ENCODE peak calls at places on chromosomes 7 and 10, in six cellular contexts. P is hepatocyte, W is MM.1S, X is AG04450, G is mucosa of descending colon, D is body of pancreas. V is an unnamed sample.

GRCh38 chr7:5636914-5637313 is 144.5 kb downstream of the RNF216 start:
- DNase-seq in P (peak; percentile 74), W (no peak), X (peak; percentile 61), G (peak; percentile 39), D (peak; percentile 42), V (peak; percentile 94)

GRCh38 chr10:103090911-103091310 is 102.2 kb downstream of the NT5C2 start:
- DNase-seq in P (no peak), W (no peak), X (no peak), G (no peak), D (no peak), V (no peak)

GRCh38 chr10:88913803-88914202 is 33.8 kb downstream of the STAMBPL1 start:
- DNase-seq in P (no peak), W (no peak), X (no peak), G (no peak), D (no peak), V (no peak)

GRCh38 chr7:99002827-99003212 is 124.5 kb downstream of the TRRAP start:
- DNase-seq in P (no peak), W (no peak), X (no peak), G (no peak), D (no peak), V (peak; percentile 73)

GRCh38 chr10:78454123-78454645 is 420.5 kb downstream of the RPS24 start:
- DNase-seq in P (no peak), W (no peak), X (no peak), G (no peak), D (no peak), V (no peak)

GRCh38 chr7:26944486-26944885 is 80.1 kb upstream of the SKAP2 start:
- DNase-seq in P (no peak), W (no peak), X (no peak), G (no peak), D (no peak), V (no peak)

GRCh38 chr10:132555648-132556575 is 18.3 kb downstream of the INPP5A start:
- DNase-seq in P (no peak), W (no peak), X (no peak), G (no peak), D (no peak), V (no peak)

GRCh38 chr10:20615395-20615794 is 281.7 kb downstream of the NEBL start:
- DNase-seq in P (no peak), W (no peak), X (no peak), G (no peak), D (no peak), V (no peak)

GRCh38 chr10:34092891-34093290 is 722.2 kb downstream of the PARD3 start:
- DNase-seq in P (no peak), W (no peak), X (no peak), G (no peak), D (no peak), V (no peak)

GRCh38 chr7:155965010-155965409 is 152.7 kb upstream of the SHH start:
- DNase-seq in P (no peak), W (no peak), X (no peak), G (no peak), D (no peak), V (no peak)

GRCh38 chr7:77393261-77393660 is 22.9 kb downstream of the GSAP start:
- DNase-seq in P (no peak), W (no peak), X (no peak), G (no peak), D (no peak), V (no peak)

GRCh38 chr10:62545667-62546066 is 171.5 kb downstream of the ZNF365 start:
- DNase-seq in P (no peak), W (no peak), X (no peak), G (no peak), D (no peak), V (no peak)

GRCh38 chr7:30351724-30352123 is 67.3 kb downstream of the ZNRF2 start:
- DNase-seq in P (no peak), W (no peak), X (no peak), G (no peak), D (no peak), V (no peak)

GRCh38 chr10:45673074-45673628 is 579 bp upstream of the ZFAND4 start:
- DNase-seq in P (peak; percentile 47), W (no peak), X (no peak), G (no peak), D (peak; percentile 65), V (no peak)

GRCh38 chr7:91194841-91195240 is 69.4 kb upstream of the FZD1 start:
- DNase-seq in P (no peak), W (no peak), X (no peak), G (no peak), D (no peak), V (no peak)

GRCh38 chr7:85023066-85023687 is 163.7 kb downstream of the SEMA3D start:
- DNase-seq in P (peak; percentile 67), W (peak; percentile 58), X (peak; percentile 15), G (peak; percentile 58), D (peak; percentile 12), V (no peak)

GRCh38 chr10:97882142-97883091 is 32.8 kb downstream of the GOLGA7B start:
- DNase-seq in P (no peak), W (no peak), X (no peak), G (no peak), D (peak; percentile 90), V (peak; percentile 93)

GRCh38 chr7:92332782-92333181 is 87.0 kb downstream of the ANKIB1 start:
- DNase-seq in P (no peak), W (no peak), X (no peak), G (no peak), D (no peak), V (no peak)

GRCh38 chr7:55570939-55571338 is 1.4 kb downstream of the VOPP1 start:
- DNase-seq in P (no peak), W (no peak), X (peak; percentile 51), G (no peak), D (no peak), V (no peak)

GRCh38 chr10:133467286-133467911 is 13.7 kb downstream of the SCART1 start:
- DNase-seq in P (no peak), W (no peak), X (no peak), G (no peak), D (no peak), V (peak; percentile 81)

DNA sequence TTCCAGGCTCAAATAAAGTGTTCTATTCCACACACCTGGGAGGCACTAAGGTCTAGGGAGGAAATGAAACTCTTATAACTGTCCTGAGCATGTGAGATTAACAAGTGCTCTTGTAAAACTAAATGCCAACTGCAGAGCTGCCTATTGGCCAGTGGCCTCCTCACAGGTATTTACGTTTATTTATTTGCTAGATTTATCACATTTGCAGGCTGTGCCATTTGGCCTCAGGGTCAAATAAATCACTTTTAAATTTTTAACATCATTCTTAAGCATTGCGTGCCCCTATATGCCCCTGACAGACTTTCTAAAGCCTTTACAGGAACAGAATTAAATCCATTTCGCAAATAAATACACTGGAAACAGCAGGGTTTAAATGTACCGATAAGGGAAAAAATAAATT is 381.8 kb upstream of the NFE2L3 start:
- DNase-seq in P (no peak), W (no peak), X (no peak), G (no peak), D (no peak), V (no peak)
- TF ChIP-seq CTCF in P (no peak), W (no peak), X (no peak), G (no peak), D (no peak), V (no peak)

GRCh38 chr10:2137549-2138174 is 400.3 kb upstream of the ADARB2 start:
- DNase-seq in P (peak; percentile 49), W (no peak), X (no peak), G (no peak), D (no peak), V (no peak)
- TF ChIP-seq CTCF in P (peak; percentile 41), W (peak; percentile 14), X (no peak), G (no peak), D (no peak), V (peak; percentile 53)

GRCh38 chr10:69939481-69939880 is 113.2 kb upstream of the MACROH2A2 start:
- DNase-seq in P (no peak), W (no peak), X (no peak), G (no peak), D (no peak), V (no peak)
- TF ChIP-seq CTCF in P (no peak), W (no peak), X (no peak), G (no peak), D (no peak), V (no peak)

GRCh38 chr10:7027237-7027912 is 383.5 kb downstream of the SFMBT2 start:
- DNase-seq in P (no peak), W (no peak), X (no peak), G (no peak), D (no peak), V (no peak)
- TF ChIP-seq CTCF in P (no peak), W (no peak), X (no peak), G (no peak), D (no peak), V (no peak)

GRCh38 chr7:150378115-150378852 is 846 bp upstream of the ZNF775 start:
- DNase-seq in P (peak; percentile 84), W (peak; percentile 91), X (peak; percentile 20), G (peak; percentile 83), D (peak; percentile 75), V (no peak)
- TF ChIP-seq CTCF in P (peak; percentile 21), W (peak; percentile 35), X (peak; percentile 24), G (no peak), D (peak; percentile 9), V (peak; percentile 38)

GRCh38 chr10:125698599-125698998 is 15.6 kb upstream of the TEX36 start:
- DNase-seq in P (no peak), W (no peak), X (no peak), G (no peak), D (no peak), V (no peak)
- TF ChIP-seq CTCF in P (no peak), W (no peak), X (no peak), G (no peak), D (no peak), V (no peak)

GRCh38 chr7:101156277-101156676 is 2.0 kb downstream of the AP1S1 start:
- DNase-seq in P (no peak), W (no peak), X (no peak), G (no peak), D (no peak), V (no peak)
- TF ChIP-seq CTCF in P (no peak), W (peak; percentile 3), X (peak; percentile 38), G (no peak), D (no peak), V (peak; percentile 18)

GRCh38 chr10:43785252-43785651 is 136.6 kb upstream of the ZNF32 start:
- DNase-seq in P (no peak), W (peak; percentile 27), X (no peak), G (no peak), D (peak; percentile 31), V (no peak)
- TF ChIP-seq CTCF in P (peak; percentile 20), W (peak; percentile 20), X (peak; percentile 21), G (no peak), D (peak; percentile 66), V (peak; percentile 19)

V was measured in osteocyte.